ENCODE peak calls at places on chromosomes 12 and 14, in four cellular contexts. One of them, this sample, is unnamed.

GRCh38 chr12:13084898-13085640 is 18.4 kb downstream of the GSG1 start:
- DNase-seq in SK-N-SH: no peak
- DNase-seq in MM.1S: no peak
- DNase-seq in HCT116: no peak
- DNase-seq in this sample: no peak

GRCh38 chr14:37124617-37125016 is 47.8 kb downstream of the SLC25A21 start:
- DNase-seq in MM.1S: no peak
- DNase-seq in SK-N-SH: no peak
- DNase-seq in HCT116: no peak
- DNase-seq in this sample: peak; percentile 31

GRCh38 chr14:68639518-68640292 is 153.2 kb downstream of the ZFP36L1 start:
- DNase-seq in HCT116: no peak
- DNase-seq in SK-N-SH: no peak
- DNase-seq in MM.1S: no peak
- DNase-seq in this sample: no peak

GRCh38 chr14:78530078-78530477 is 359.9 kb downstream of the NRXN3 start:
- DNase-seq in SK-N-SH: no peak
- DNase-seq in MM.1S: peak; percentile 9
- DNase-seq in HCT116: no peak
- DNase-seq in this sample: peak; percentile 88

GRCh38 chr14:68463705-68464104 is 329.2 kb downstream of the ZFP36L1 start:
- DNase-seq in SK-N-SH: no peak
- DNase-seq in MM.1S: no peak
- DNase-seq in HCT116: no peak
- DNase-seq in this sample: no peak

GRCh38 chr12:14473707-14474287 is 93.9 kb downstream of the PLBD1 start:
- DNase-seq in SK-N-SH: peak; percentile 2
- DNase-seq in HCT116: peak; percentile 3
- DNase-seq in MM.1S: peak; percentile 10
- DNase-seq in this sample: peak; percentile 15

GRCh38 chr14:67186789-67187188 is 2.5 kb upstream of the GARIN2 start:
- DNase-seq in MM.1S: peak; percentile 81
- DNase-seq in HCT116: peak; percentile 6
- DNase-seq in SK-N-SH: no peak
- DNase-seq in this sample: no peak

GRCh38 chr14:31692376-31692781 is 131.2 kb downstream of the NUBPL start:
- DNase-seq in HCT116: no peak
- DNase-seq in SK-N-SH: peak; percentile 79
- DNase-seq in MM.1S: peak; percentile 6
- DNase-seq in this sample: no peak

GRCh38 chr12:50765325-50765911 is 1.5 kb downstream of the ATF1 start:
- DNase-seq in MM.1S: peak; percentile 72
- DNase-seq in HCT116: no peak
- DNase-seq in SK-N-SH: peak; percentile 62
- DNase-seq in this sample: peak; percentile 65

GRCh38 chr12:6821271-6821673 is 349 bp upstream of the GPR162 start:
- DNase-seq in MM.1S: no peak
- DNase-seq in SK-N-SH: peak; percentile 82
- DNase-seq in HCT116: no peak
- DNase-seq in this sample: peak; percentile 82

GRCh38 chr14:73260574-73260973 is 23.3 kb downstream of the PAPLN start:
- DNase-seq in SK-N-SH: peak; percentile 42
- DNase-seq in HCT116: no peak
- DNase-seq in MM.1S: no peak
- DNase-seq in this sample: no peak

GRCh38 chr12:117192057-117192456 is 1.8 kb upstream of the FBXO21 start:
- DNase-seq in HCT116: no peak
- DNase-seq in MM.1S: no peak
- DNase-seq in SK-N-SH: no peak
- DNase-seq in this sample: no peak

GRCh38 chr14:50875359-50876090 is 3.7 kb downstream of the ABHD12B start:
- DNase-seq in SK-N-SH: no peak
- DNase-seq in MM.1S: peak; percentile 90
- DNase-seq in HCT116: no peak
- DNase-seq in this sample: no peak

GRCh38 chr14:74720526-74720925 is 7.6 kb downstream of the FCF1 start:
- DNase-seq in HCT116: no peak
- DNase-seq in SK-N-SH: no peak
- DNase-seq in MM.1S: no peak
- DNase-seq in this sample: no peak

GRCh38 chr12:110224379-110225304 is 56.4 kb upstream of the ATP2A2 start:
- DNase-seq in HCT116: no peak
- DNase-seq in SK-N-SH: peak; percentile 26
- DNase-seq in MM.1S: peak; percentile 6
- DNase-seq in this sample: no peak

GRCh38 chr12:29957835-29958234 is 174.1 kb upstream of the TMTC1 start:
- DNase-seq in MM.1S: no peak
- DNase-seq in SK-N-SH: no peak
- DNase-seq in HCT116: no peak
- DNase-seq in this sample: no peak

GRCh38 chr12:27123642-27124041 is 41.3 kb upstream of the C12orf71 start:
- DNase-seq in SK-N-SH: peak; percentile 9
- DNase-seq in HCT116: no peak
- DNase-seq in MM.1S: peak; percentile 39
- DNase-seq in this sample: peak; percentile 14

GRCh38 chr12:15978431-15978950 is 67.4 kb downstream of the DERA start:
- DNase-seq in HCT116: no peak
- DNase-seq in MM.1S: no peak
- DNase-seq in SK-N-SH: no peak
- DNase-seq in this sample: no peak

GRCh38 chr14:103280278-103280917 is 53.6 kb upstream of the EIF5 start:
- DNase-seq in SK-N-SH: no peak
- DNase-seq in MM.1S: no peak
- DNase-seq in HCT116: no peak
- DNase-seq in this sample: no peak

GRCh38 chr14:53473480-53473879 is 320.4 kb upstream of the DDHD1 start:
- DNase-seq in MM.1S: no peak
- DNase-seq in HCT116: no peak
- DNase-seq in SK-N-SH: no peak
- DNase-seq in this sample: peak; percentile 11

GRCh38 chr12:14193623-14194022 is 171.9 kb upstream of the ATF7IP start:
- DNase-seq in HCT116: no peak
- DNase-seq in MM.1S: no peak
- DNase-seq in SK-N-SH: peak; percentile 15
- DNase-seq in this sample: peak; percentile 21

GRCh38 chr14:29454026-29454693 is 473.5 kb downstream of the PRKD1 start:
- DNase-seq in SK-N-SH: no peak
- DNase-seq in HCT116: no peak
- DNase-seq in MM.1S: no peak
- DNase-seq in this sample: peak; percentile 54

GRCh38 chr14:57209561-57209960 is 59.1 kb downstream of the EXOC5 start:
- DNase-seq in MM.1S: no peak
- DNase-seq in HCT116: no peak
- DNase-seq in SK-N-SH: no peak
- DNase-seq in this sample: no peak

DNA sequence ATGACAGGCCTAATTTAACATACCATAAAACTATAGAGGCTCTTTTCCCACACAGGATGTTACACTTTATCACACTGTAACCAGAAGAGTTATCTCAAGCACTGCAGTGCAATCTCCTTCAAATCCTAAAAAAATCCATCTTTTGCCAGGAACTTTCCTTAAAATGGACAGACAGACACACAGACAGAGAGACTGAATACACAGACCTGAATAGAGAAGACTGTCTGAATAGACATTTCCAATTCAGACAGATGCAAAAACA is 6.5 kb downstream of the CORO1C start:
- DNase-seq in MM.1S: no peak
- DNase-seq in HCT116: no peak
- DNase-seq in SK-N-SH: no peak
- DNase-seq in this sample: no peak
- H4K20me1 ChIP-seq in MM.1S: peaks cover 25% of the 10 kb centered on the region
- H4K20me1 ChIP-seq in HCT116: peaks cover 4% of the 10 kb centered on the region
- H4K20me1 ChIP-seq in SK-N-SH: peaks cover 64% of the 10 kb centered on the region
- H4K20me1 ChIP-seq in this sample: peaks cover 74% of the 10 kb centered on the region

GRCh38 chr14:24960816-24961215 is 89.1 kb downstream of the STXBP6 start:
- DNase-seq in MM.1S: no peak
- DNase-seq in SK-N-SH: no peak
- DNase-seq in HCT116: no peak
- DNase-seq in this sample: no peak

GRCh38 chr14:24965578-24965933 is 84.4 kb downstream of the STXBP6 start:
- DNase-seq in MM.1S: no peak
- DNase-seq in HCT116: no peak
- DNase-seq in SK-N-SH: no peak
- DNase-seq in this sample: no peak

GRCh38 chr14:24971255-24971654 is 78.7 kb downstream of the STXBP6 start:
- DNase-seq in MM.1S: no peak
- DNase-seq in HCT116: no peak
- DNase-seq in SK-N-SH: no peak
- DNase-seq in this sample: no peak

GRCh38 chr14:24964048-24964447 is 85.9 kb downstream of the STXBP6 start:
- DNase-seq in MM.1S: no peak
- DNase-seq in HCT116: no peak
- DNase-seq in SK-N-SH: no peak
- DNase-seq in this sample: peak; percentile 14

GRCh38 chr14:24965934-24966593 is 83.9 kb downstream of the STXBP6 start:
- DNase-seq in MM.1S: no peak
- DNase-seq in SK-N-SH: no peak
- DNase-seq in HCT116: no peak
- DNase-seq in this sample: peak; percentile 34
- TF ChIP-seq EZH2phosphoT487 in MM.1S: no peak
- TF ChIP-seq EZH2phosphoT487 in SK-N-SH: no peak
- TF ChIP-seq EZH2phosphoT487 in HCT116: no peak
- TF ChIP-seq EZH2phosphoT487 in this sample: no peak

GRCh38 chr12:46359667-46360280 is 12.8 kb downstream of the SLC38A2 start:
- DNase-seq in SK-N-SH: no peak
- DNase-seq in HCT116: no peak
- DNase-seq in MM.1S: no peak
- DNase-seq in this sample: no peak

GRCh38 chr12:46358325-46358700 is 14.3 kb downstream of the SLC38A2 start:
- DNase-seq in HCT116: no peak
- DNase-seq in SK-N-SH: no peak
- DNase-seq in MM.1S: no peak
- DNase-seq in this sample: no peak

GRCh38 chr12:46356655-46357437 is 15.7 kb downstream of the SLC38A2 start:
- DNase-seq in MM.1S: no peak
- DNase-seq in SK-N-SH: no peak
- DNase-seq in HCT116: no peak
- DNase-seq in this sample: no peak

GRCh38 chr12:46358791-46359666 is 13.5 kb downstream of the SLC38A2 start:
- DNase-seq in HCT116: no peak
- DNase-seq in SK-N-SH: no peak
- DNase-seq in MM.1S: no peak
- DNase-seq in this sample: no peak

DNA sequence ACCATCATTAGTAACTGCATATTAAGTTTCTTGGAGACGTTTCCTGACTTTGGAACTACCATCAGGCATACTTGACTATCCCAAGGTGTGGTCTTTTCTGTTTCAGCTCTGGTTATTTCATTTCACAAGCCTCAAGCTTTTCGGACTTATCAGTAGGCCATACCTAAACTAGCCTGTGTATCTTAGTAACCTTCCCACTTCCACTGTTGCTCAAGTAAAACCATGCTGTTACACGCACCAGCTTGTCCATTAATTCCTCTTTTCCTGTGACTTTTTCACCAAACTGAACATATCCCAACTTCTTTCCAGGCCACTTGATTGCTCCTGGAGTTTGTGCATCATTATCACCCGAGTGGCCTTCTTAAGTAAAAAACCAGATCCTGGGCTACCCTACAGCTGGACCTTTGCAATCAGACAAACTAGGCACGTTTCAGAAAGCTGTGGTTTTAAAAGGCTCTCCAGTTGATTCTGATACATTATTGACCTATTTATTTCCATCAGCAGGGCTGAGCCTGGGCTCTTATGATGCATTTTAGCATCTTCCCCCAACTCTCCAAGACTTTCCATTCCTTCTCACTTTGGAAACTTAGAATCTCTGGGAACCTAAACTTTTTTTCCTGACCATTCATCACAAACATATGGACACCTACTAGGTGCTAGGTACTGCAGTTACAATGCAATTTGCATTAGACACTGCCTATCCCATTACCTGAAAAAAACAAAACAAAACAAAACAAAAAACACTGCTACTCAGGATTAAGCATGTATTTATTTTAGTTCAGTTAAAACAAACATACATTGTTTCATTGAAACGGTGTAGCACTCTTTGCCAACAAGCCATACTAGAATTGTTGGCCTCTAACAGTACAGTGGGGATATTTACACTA is 14.9 kb downstream of the SLC38A2 start:
- DNase-seq in SK-N-SH: no peak
- DNase-seq in MM.1S: no peak
- DNase-seq in HCT116: peak; percentile 84
- DNase-seq in this sample: no peak
- H4K20me1 ChIP-seq in SK-N-SH: peaks cover 62% of the 10 kb centered on the region
- H4K20me1 ChIP-seq in MM.1S: peaks cover 4% of the 10 kb centered on the region
- H4K20me1 ChIP-seq in HCT116: peaks cover 36% of the 10 kb centered on the region
- H4K20me1 ChIP-seq in this sample: peaks cover 53% of the 10 kb centered on the region

DNA sequence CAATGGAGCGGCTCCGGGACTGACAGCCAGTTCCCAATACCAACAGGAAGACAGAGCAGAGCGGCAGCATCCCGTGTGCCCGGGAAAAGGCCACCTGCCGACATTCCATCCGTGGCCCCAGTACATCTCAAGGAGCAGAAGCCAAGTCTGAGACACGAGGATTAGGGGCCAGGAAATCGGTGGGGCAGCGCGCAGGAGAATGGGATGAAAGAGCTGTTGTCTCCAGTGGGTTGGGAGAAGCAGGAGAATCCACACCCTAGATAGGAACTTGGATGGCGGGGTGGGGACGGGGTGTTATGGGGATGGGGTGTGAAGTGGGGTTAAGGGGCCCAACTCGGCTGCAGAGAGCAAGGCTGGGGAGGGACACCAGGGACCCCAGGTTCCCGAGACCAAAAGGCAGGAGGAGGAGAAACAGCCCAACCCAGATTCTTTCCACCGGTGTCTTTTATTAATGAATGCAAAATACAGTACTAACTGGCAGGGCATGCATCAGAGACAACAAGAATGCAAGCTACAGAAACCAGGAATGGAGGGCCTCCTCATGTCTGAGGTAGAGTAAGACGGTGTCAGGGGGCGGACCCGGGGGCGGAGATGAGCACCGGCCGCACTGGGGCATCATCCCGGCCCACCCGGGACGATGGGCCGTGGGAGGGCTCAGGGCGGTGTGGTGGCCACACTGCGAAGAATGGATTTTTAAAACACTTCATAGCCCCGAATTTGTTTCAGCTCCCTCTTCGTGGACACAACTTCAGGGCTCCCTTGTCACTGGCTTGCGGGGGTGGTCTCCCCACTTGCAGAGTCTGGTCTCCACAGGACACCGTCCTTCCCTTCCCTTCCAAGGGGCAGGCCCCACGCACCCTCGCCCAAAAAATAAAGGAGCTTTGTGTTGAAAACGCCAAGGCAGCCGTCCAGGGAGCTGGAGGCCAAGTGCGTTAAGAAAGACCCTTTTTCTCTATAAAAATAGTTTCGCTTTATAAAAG is 50.2 kb downstream of the BEGAIN start:
- DNase-seq in HCT116: no peak
- DNase-seq in SK-N-SH: peak; percentile 56
- DNase-seq in MM.1S: no peak
- DNase-seq in this sample: no peak
- TF ChIP-seq EZH2phosphoT487 in HCT116: no peak
- TF ChIP-seq EZH2phosphoT487 in SK-N-SH: no peak
- TF ChIP-seq EZH2phosphoT487 in MM.1S: no peak
- TF ChIP-seq EZH2phosphoT487 in this sample: no peak

GRCh38 chr14:93037354-93037753 is 78.4 kb downstream of the ITPK1 start:
- DNase-seq in MM.1S: no peak
- DNase-seq in SK-N-SH: no peak
- DNase-seq in HCT116: no peak
- DNase-seq in this sample: no peak
- H4K20me1 ChIP-seq in MM.1S: no peaks in the 10 kb centered on the region
- H4K20me1 ChIP-seq in SK-N-SH: peaks cover 5% of the 10 kb centered on the region
- H4K20me1 ChIP-seq in HCT116: no peaks in the 10 kb centered on the region
- H4K20me1 ChIP-seq in this sample: peaks cover 99% of the 10 kb centered on the region

GRCh38 chr12:71599213-71599612 is 64.4 kb downstream of the ZFC3H1 start:
- DNase-seq in HCT116: no peak
- DNase-seq in MM.1S: no peak
- DNase-seq in SK-N-SH: no peak
- DNase-seq in this sample: no peak
- TF ChIP-seq EZH2phosphoT487 in HCT116: no peak
- TF ChIP-seq EZH2phosphoT487 in MM.1S: no peak
- TF ChIP-seq EZH2phosphoT487 in SK-N-SH: no peak
- TF ChIP-seq EZH2phosphoT487 in this sample: no peak

This sample was measured in neural progenitor cell.